ENCODE peak calls at places on chromosomes 12 and 14, in eight cellular contexts. Z is PC-3, L is ascending aorta, X is left lung, E is heart right ventricle, I is upper lobe of right lung, V is Panc1, R is lower lobe of right lung. N is an unnamed sample.

GRCh38 chr14:85934123-85934885 is 404.4 kb downstream of the FLRT2 start:
- DNase-seq in Z (peak; percentile 42), L (no peak), X (peak; percentile 37), E (no peak), I (no peak), V (peak; percentile 42), R (peak; percentile 47), N (no peak)

GRCh38 chr12:11836964-11837286 is 187.5 kb downstream of the ETV6 start:
- DNase-seq in Z (no peak), L (no peak), X (no peak), E (no peak), I (no peak), V (no peak), R (no peak), N (no peak)

GRCh38 chr12:129552996-129553750 is 350.7 kb downstream of the TMEM132D start:
- DNase-seq in Z (no peak), L (no peak), X (no peak), E (no peak), I (no peak), V (no peak), R (no peak), N (no peak)

GRCh38 chr12:102595315-102595714 is 115.0 kb upstream of the IGF1 start:
- DNase-seq in Z (no peak), L (no peak), X (no peak), E (no peak), I (no peak), V (no peak), R (no peak), N (no peak)

GRCh38 chr14:84095796-84096195 is 1434.1 kb upstream of the FLRT2 start:
- DNase-seq in Z (no peak), L (no peak), X (no peak), E (no peak), I (no peak), V (no peak), R (no peak), N (no peak)

GRCh38 chr14:91364524-91365270 is 52.9 kb downstream of the CCDC88C start:
- DNase-seq in Z (no peak), L (no peak), X (no peak), E (no peak), I (no peak), V (no peak), R (no peak), N (no peak)

GRCh38 chr12:77054856-77055255 is 10.5 kb downstream of the E2F7 start:
- DNase-seq in Z (no peak), L (no peak), X (no peak), E (no peak), I (no peak), V (no peak), R (no peak), N (no peak)

GRCh38 chr14:68651652-68652432 is 141.0 kb downstream of the ZFP36L1 start:
- DNase-seq in Z (no peak), L (no peak), X (no peak), E (no peak), I (no peak), V (no peak), R (no peak), N (no peak)

GRCh38 chr12:108939594-108939993 is 59.7 kb downstream of the DAO start:
- DNase-seq in Z (peak; percentile 37), L (no peak), X (no peak), E (no peak), I (no peak), V (no peak), R (no peak), N (no peak)

GRCh38 chr12:71009414-71010142 is 89.0 kb upstream of the PTPRR start:
- DNase-seq in Z (no peak), L (no peak), X (no peak), E (no peak), I (no peak), V (no peak), R (no peak), N (no peak)

GRCh38 chr12:6197996-6198395 is 2.2 kb upstream of the CD9 start:
- DNase-seq in Z (no peak), L (no peak), X (no peak), E (no peak), I (no peak), V (no peak), R (no peak), N (no peak)

GRCh38 chr12:119540476-119540875 is 53.1 kb upstream of the TMEM233 start:
- DNase-seq in Z (no peak), L (no peak), X (no peak), E (no peak), I (no peak), V (no peak), R (no peak), N (no peak)

GRCh38 chr14:104827173-104828055 is 26.5 kb downstream of the ZBTB42 start:
- DNase-seq in Z (peak; percentile 60), L (no peak), X (no peak), E (no peak), I (peak; percentile 81), V (no peak), R (peak; percentile 65), N (no peak)

GRCh38 chr14:68948686-68949085 is 30.4 kb downstream of the ACTN1 start:
- DNase-seq in Z (no peak), L (no peak), X (no peak), E (no peak), I (no peak), V (no peak), R (no peak), N (no peak)

GRCh38 chr12:5499566-5500325 is 67.8 kb downstream of the NTF3 start:
- DNase-seq in Z (no peak), L (no peak), X (no peak), E (no peak), I (no peak), V (no peak), R (no peak), N (no peak)

GRCh38 chr14:68729556-68729955 is 63.3 kb downstream of the ZFP36L1 start:
- DNase-seq in Z (no peak), L (no peak), X (no peak), E (no peak), I (no peak), V (no peak), R (no peak), N (no peak)

GRCh38 chr14:50714452-50715073 is 46.5 kb upstream of the SAV1 start:
- DNase-seq in Z (peak; percentile 67), L (no peak), X (no peak), E (no peak), I (no peak), V (no peak), R (no peak), N (no peak)

GRCh38 chr14:100731011-100731670 is 4.4 kb downstream of the DLK1 start:
- DNase-seq in Z (no peak), L (no peak), X (peak; percentile 1), E (no peak), I (peak; percentile 15), V (no peak), R (no peak), N (no peak)

GRCh38 chr12:31005944-31006361 is 67.7 kb upstream of the DDX11 start:
- DNase-seq in Z (peak; percentile 90), L (no peak), X (peak; percentile 27), E (no peak), I (peak; percentile 55), V (no peak), R (no peak), N (no peak)

GRCh38 chr14:24741871-24742270 is 107.9 kb upstream of the GZMB start:
- DNase-seq in Z (no peak), L (no peak), X (no peak), E (no peak), I (no peak), V (no peak), R (no peak), N (no peak)

GRCh38 chr12:49264873-49265792 is at the start of gene TUBA1C:
- DNase-seq in Z (peak; percentile 98), L (peak; percentile 78), X (peak; percentile 97), E (peak; percentile 95), I (peak; percentile 98), V (peak; percentile 72), R (peak; percentile 96), N (peak; percentile 91)

GRCh38 chr12:49263400-49263763 is 1.5 kb upstream of the TUBA1C start:
- DNase-seq in Z (no peak), L (no peak), X (no peak), E (no peak), I (peak; percentile 12), V (no peak), R (no peak), N (no peak)

GRCh38 chr12:49260831-49261363 is 4.0 kb upstream of the TUBA1C start:
- DNase-seq in Z (no peak), L (no peak), X (no peak), E (no peak), I (peak; percentile 36), V (no peak), R (no peak), N (no peak)

GRCh38 chr12:49261726-49262125 is 3.2 kb upstream of the TUBA1C start:
- DNase-seq in Z (no peak), L (no peak), X (no peak), E (no peak), I (no peak), V (no peak), R (no peak), N (no peak)

GRCh38 chr12:49264466-49264872 is 413 bp upstream of the TUBA1C start:
- DNase-seq in Z (no peak), L (no peak), X (no peak), E (no peak), I (no peak), V (no peak), R (no peak), N (no peak)
- H3K4me1 ChIP-seq in Z (peaks cover 42% of the 10 kb centered on the region), L (peaks cover 9% of the 10 kb centered on the region), X (peaks cover 39% of the 10 kb centered on the region), E (peaks cover 9% of the 10 kb centered on the region), I (peaks cover 31% of the 10 kb centered on the region), V (peaks cover 21% of the 10 kb centered on the region), R (peaks cover 63% of the 10 kb centered on the region), N (peaks cover 62% of the 10 kb centered on the region)

GRCh38 chr14:43338713-43339112 is 1168.4 kb downstream of the FSCB start:
- DNase-seq in Z (no peak), L (no peak), X (no peak), E (no peak), I (no peak), V (no peak), R (no peak), N (no peak)
- TF ChIP-seq CTCF in Z (no peak), L (no peak), X (no peak), E (no peak), I (no peak), V (no peak), R (no peak), N (no peak)

GRCh38 chr14:46782281-46782680 is 130.7 kb upstream of the RPL10L start:
- DNase-seq in Z (no peak), L (no peak), X (no peak), E (no peak), I (no peak), V (no peak), R (no peak), N (no peak)
- H3K9me3 ChIP-seq in Z (peaks cover 20% of the 10 kb centered on the region), L (peaks cover 7% of the 10 kb centered on the region), X (no peaks in the 10 kb centered on the region), E (peaks cover 48% of the 10 kb centered on the region), I (peaks cover 12% of the 10 kb centered on the region), V (no peaks in the 10 kb centered on the region), R (peaks cover 24% of the 10 kb centered on the region), N (peaks cover 56% of the 10 kb centered on the region)

DNA sequence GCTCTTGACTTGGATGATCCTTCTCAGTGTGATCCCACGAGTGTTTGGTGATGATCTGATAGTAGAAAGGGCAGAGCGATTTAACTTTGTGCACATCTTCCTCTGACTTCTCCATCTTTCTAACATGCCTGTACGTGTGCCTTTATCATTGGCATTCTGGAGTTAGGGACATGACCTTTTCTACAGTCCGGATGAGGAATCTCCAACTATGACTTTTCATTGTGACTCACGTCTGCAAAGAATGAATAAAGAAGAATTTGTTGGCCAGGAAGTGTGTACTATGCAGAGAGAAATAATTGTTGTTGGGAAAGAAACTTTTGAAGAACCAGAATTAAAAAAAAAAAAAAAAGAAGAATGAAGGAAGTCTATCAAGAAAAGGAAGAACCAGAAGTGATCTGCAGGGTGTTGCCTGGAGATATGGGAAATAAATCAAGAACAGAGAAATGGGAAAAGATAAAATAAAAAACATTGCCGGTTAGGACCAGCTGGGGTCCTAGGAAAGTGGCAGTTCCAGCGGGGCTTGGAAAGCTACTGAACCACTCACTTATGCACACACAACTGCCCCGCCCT is 25.3 kb downstream of the PPFIBP1 start:
- DNase-seq in Z (peak; percentile 97), L (no peak), X (no peak), E (no peak), I (no peak), V (no peak), R (no peak), N (no peak)
- H3K4me1 ChIP-seq in Z (peaks cover 38% of the 10 kb centered on the region), L (peaks cover 12% of the 10 kb centered on the region), X (peaks cover 19% of the 10 kb centered on the region), E (peaks cover 87% of the 10 kb centered on the region), I (peaks cover 38% of the 10 kb centered on the region), V (peaks cover 81% of the 10 kb centered on the region), R (peaks cover 61% of the 10 kb centered on the region), N (peaks cover 93% of the 10 kb centered on the region)

N was measured in left ventricle myocardium inferior.